ENCODE peak calls at places on chromosome 22, in six cellular contexts. V is lower lobe of right lung, W is brain microvascular endothelial cell, E is AG10803, C is fibroblast of lung, M is psoas muscle. B is an unnamed sample.

GRCh38 chr22:17237031-17237668 is 17.9 kb upstream of the ADA2 start:
- DNase-seq in V (peak), W (no peak), E (no peak), C (no peak), M (no peak), B (no peak)

GRCh38 chr22:36081023-36081431 is 52.4 kb upstream of the RBFOX2 start:
- DNase-seq in V (no peak), W (peak), E (peak), C (peak), M (no peak), B (no peak)

GRCh38 chr22:35220221-35220620 is 37.1 kb upstream of the HMGXB4 start:
- DNase-seq in V (no peak), W (no peak), E (no peak), C (no peak), M (no peak), B (no peak)

GRCh38 chr22:26756675-26757293 is 99.4 kb downstream of the MIAT start:
- DNase-seq in V (peak), W (peak), E (peak), C (peak), M (peak), B (no peak)

GRCh38 chr22:48517039-48518030 is 1310.3 kb downstream of the BRD1 start:
- DNase-seq in V (no peak), W (no peak), E (no peak), C (no peak), M (no peak), B (no peak)

GRCh38 chr22:36991220-36991619 is 28.0 kb downstream of the TST start:
- DNase-seq in V (no peak), W (no peak), E (no peak), C (no peak), M (no peak), B (no peak)

GRCh38 chr22:37484115-37485005 is 1.8 kb downstream of the MFNG start:
- DNase-seq in V (peak), W (no peak), E (no peak), C (no peak), M (peak), B (no peak)

GRCh38 chr22:31036671-31037550 is 44.2 kb upstream of the SMTN start:
- DNase-seq in V (no peak), W (peak), E (peak), C (peak), M (no peak), B (no peak)

GRCh38 chr22:37406836-37407235 is 20.4 kb downstream of the ELFN2 start:
- DNase-seq in V (no peak), W (no peak), E (no peak), C (no peak), M (no peak), B (no peak)

DNA sequence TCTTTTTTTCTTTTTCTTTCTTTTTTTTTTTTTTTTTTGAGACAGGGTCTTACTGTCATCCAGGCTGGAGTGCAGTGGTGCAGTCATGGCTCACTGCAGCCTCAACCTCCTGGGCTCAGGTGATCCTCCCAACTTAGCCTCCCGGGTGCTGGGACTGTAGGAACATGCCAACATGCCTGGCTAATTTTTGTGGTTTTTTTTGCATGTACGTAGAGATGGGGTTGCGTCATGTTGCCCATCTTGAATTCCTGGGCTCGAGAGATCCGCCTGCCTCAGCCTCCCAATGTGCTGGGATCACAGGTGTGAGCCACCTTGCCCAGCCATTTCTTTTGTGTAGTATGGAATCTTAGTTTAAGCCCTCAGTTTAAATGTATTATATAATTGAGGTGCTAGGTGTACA is 20.4 kb downstream of the MTMR3 start:
- DNase-seq in V (no peak), W (no peak), E (no peak), C (no peak), M (no peak), B (no peak)
- H3K4me3 ChIP-seq in V (no peak), W (no peak), E (no peak), C (no peak), M (no peak), B (no peak)

DNA sequence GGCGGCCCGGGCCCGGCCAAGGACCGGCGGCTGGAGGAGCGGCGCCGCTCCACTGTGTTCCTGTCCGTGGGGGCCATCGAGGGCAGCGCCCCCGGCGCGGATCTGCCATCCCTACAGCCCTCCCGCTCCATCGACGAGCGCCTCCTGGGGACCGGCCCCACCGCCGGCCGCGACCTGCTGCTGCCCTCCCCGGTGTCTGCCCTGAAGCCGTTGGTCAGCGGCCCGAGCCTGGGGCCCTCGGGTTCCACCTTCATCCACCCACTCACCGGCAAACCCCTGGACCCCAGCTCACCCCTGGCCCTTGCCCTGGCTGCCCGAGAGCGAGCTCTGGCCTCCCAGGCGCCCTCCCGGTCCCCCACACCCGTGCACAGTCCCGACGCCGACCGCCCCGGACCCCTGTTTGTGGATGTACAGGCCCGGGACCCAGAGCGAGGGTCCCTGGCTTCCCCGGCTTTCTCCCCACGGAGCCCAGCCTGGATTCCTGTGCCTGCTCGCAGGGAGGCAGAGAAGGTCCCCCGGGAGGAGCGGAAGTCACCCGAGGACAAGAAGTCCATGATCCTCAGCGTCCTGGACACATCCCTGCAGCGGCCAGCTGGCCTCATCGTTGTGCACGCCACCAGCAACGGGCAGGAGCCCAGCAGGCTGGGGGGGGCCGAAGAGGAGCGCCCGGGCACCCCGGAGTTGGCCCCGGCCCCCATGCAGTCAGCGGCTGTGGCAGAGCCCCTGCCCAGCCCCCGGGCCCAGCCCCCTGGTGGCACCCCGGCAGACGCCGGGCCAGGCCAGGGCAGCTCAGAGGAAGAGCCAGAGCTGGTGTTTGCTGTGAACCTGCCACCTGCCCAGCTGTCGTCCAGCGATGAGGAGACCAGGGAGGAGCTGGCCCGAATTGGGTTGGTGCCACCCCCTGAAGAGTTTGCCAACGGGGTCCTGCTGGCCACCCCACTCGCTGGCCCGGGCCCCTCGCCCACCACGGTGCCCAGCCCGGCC is 16.9 kb upstream of the ACR start:
- DNase-seq in V (no peak), W (no peak), E (no peak), C (no peak), M (no peak), B (no peak)
- TF ChIP-seq CTCF in V (no peak), W (no peak), E (no peak), C (no peak), M (no peak), B (no peak)

GRCh38 chr22:22908495-22908861 is 20.9 kb downstream of the IGLL5 start:
- DNase-seq in V (no peak), W (no peak), E (no peak), C (no peak), M (peak), B (no peak)

GRCh38 chr22:22907551-22908494 is 20.2 kb downstream of the IGLL5 start:
- DNase-seq in V (peak), W (no peak), E (no peak), C (no peak), M (peak), B (no peak)

GRCh38 chr22:22908941-22909604 is 21.5 kb downstream of the IGLL5 start:
- DNase-seq in V (no peak), W (no peak), E (no peak), C (no peak), M (peak), B (no peak)

GRCh38 chr22:22909605-22910271 is 22.1 kb downstream of the IGLL5 start:
- DNase-seq in V (no peak), W (no peak), E (no peak), C (no peak), M (peak), B (no peak)

GRCh38 chr22:22906907-22907550 is 19.4 kb downstream of the IGLL5 start:
- DNase-seq in V (no peak), W (no peak), E (no peak), C (no peak), M (peak), B (no peak)
- H3K4me3 ChIP-seq in V (no peak), W (no peak), E (no peak), C (no peak), M (no peak), B (no peak)

GRCh38 chr22:25626146-25626992 is 61.9 kb downstream of the GRK3 start:
- DNase-seq in V (no peak), W (no peak), E (no peak), C (no peak), M (no peak), B (no peak)
- TF ChIP-seq CTCF in V (no peak), W (no peak), E (no peak), C (no peak), M (no peak), B (no peak)

GRCh38 chr22:23403720-23404688 is 176.1 kb downstream of the IGLL1 start:
- DNase-seq in V (no peak), W (no peak), E (no peak), C (no peak), M (peak), B (no peak)

GRCh38 chr22:23404689-23405365 is 175.3 kb downstream of the IGLL1 start:
- DNase-seq in V (no peak), W (peak), E (peak), C (peak), M (no peak), B (no peak)

GRCh38 chr22:23402275-23403151 is 177.6 kb downstream of the IGLL1 start:
- DNase-seq in V (peak), W (peak), E (peak), C (peak), M (peak), B (peak)

GRCh38 chr22:23401910-23402274 is 178.2 kb downstream of the IGLL1 start:
- DNase-seq in V (no peak), W (no peak), E (no peak), C (no peak), M (peak), B (no peak)

DNA sequence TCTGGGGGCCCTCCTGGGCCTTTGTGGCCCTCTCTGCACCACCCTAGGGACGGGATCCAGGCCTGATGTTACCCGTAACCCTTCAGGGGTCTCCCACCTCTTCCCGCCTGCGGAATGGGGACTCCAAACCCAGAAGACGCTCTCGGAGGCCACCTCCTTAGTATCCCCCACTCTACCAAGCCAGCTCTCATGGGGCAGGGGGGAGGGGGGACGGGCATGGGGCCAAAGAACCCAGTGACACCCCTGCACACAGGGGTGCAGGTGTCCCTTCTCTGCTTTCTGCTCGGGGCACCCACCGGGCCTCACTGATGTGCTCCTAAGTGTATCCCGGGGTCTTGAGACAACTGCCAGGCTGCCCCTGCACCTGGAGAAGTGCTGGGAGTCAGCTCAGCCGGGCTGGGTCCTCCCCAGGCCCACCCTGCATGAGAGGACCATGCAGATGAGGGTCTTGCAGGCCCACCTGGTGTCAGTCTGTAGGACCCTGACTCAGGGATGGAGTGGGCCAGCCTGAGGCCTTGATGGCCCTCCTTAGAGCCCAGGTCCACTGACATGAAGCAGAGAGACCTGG is 176.9 kb downstream of the IGLL1 start:
- DNase-seq in V (peak), W (no peak), E (no peak), C (no peak), M (peak), B (no peak)
- H3K4me3 ChIP-seq in V (no peak), W (no peak), E (no peak), C (no peak), M (no peak), B (no peak)